ENCODE peak calls at places on chromosome 13, in ten cellular contexts. P is AML-193; B is HCEC 1CT; A is ureter; H is activated CD4-positive, alpha-beta T cell treated with anti-CD3 and anti-CD28 coated beads for 1 hour; E is aorta; U is iPS DF 19.7; L is GM10248; N is GM12891; Z is stimulated activated CD4-positive, alpha-beta T cell treated with anti-CD3 and anti-CD28 coated beads, TNF-alpha, amount 100 ng/mL, for 24 hours. G is an unnamed sample.

GRCh38 chr13:61989984-61990383 is 574.3 kb upstream of the PCDH20 start:
- DNase-seq in P (no peak), B (no peak), A (no peak), H (no peak), E (no peak), U (no peak), L (no peak), N (no peak), Z (no peak), G (no peak)

GRCh38 chr13:107392205-107392604 is 823.1 kb downstream of the LIG4 start:
- DNase-seq in P (no peak), B (no peak), A (no peak), H (no peak), E (no peak), U (no peak), L (no peak), N (no peak), Z (no peak), G (no peak)

GRCh38 chr13:98950705-98951104 is 27.2 kb downstream of the DOCK9 start:
- DNase-seq in P (no peak), B (no peak), A (no peak), H (no peak), E (no peak), U (no peak), L (no peak), N (no peak), Z (no peak), G (no peak)

GRCh38 chr13:77042566-77043177 is 15.7 kb upstream of the FBXL3 start:
- DNase-seq in P (no peak), B (no peak), A (no peak), H (no peak), E (no peak), U (no peak), L (no peak), N (no peak), Z (no peak), G (no peak)

GRCh38 chr13:97391201-97391600 is 42.8 kb upstream of the RAP2A start:
- DNase-seq in P (no peak), B (no peak), A (no peak), H (no peak), E (no peak), U (no peak), L (no peak), N (no peak), Z (no peak), G (peak; percentile 55)

GRCh38 chr13:44790289-44790688 is 199.0 kb downstream of the NUFIP1 start:
- DNase-seq in P (no peak), B (no peak), A (no peak), H (no peak), E (no peak), U (peak; percentile 15), L (no peak), N (no peak), Z (no peak), G (no peak)

GRCh38 chr13:105471683-105472082 is 1063.8 kb downstream of the EFNB2 start:
- DNase-seq in P (no peak), B (no peak), A (no peak), H (no peak), E (no peak), U (no peak), L (no peak), N (no peak), Z (no peak), G (peak; percentile 89)

GRCh38 chr13:97267418-97268059 is 45.4 kb downstream of the MBNL2 start:
- DNase-seq in P (no peak), B (no peak), A (no peak), H (no peak), E (no peak), U (peak; percentile 82), L (no peak), N (no peak), Z (no peak), G (no peak)

GRCh38 chr13:34578917-34579316 is 363.2 kb upstream of the NBEA start:
- DNase-seq in P (no peak), B (no peak), A (no peak), H (no peak), E (no peak), U (no peak), L (no peak), N (no peak), Z (no peak), G (no peak)

GRCh38 chr13:89136678-89137077 is 1465.5 kb downstream of the SLITRK5 start:
- DNase-seq in P (no peak), B (no peak), A (no peak), H (no peak), E (no peak), U (no peak), L (no peak), N (no peak), Z (no peak), G (no peak)

GRCh38 chr13:73603646-73604045 is 530.6 kb downstream of the KLF12 start:
- DNase-seq in P (no peak), B (no peak), A (no peak), H (no peak), E (no peak), U (no peak), L (no peak), N (no peak), Z (no peak), G (no peak)

GRCh38 chr13:40064723-40065122 is 409.3 kb downstream of the COG6 start:
- DNase-seq in P (no peak), B (peak; percentile 76), A (no peak), H (no peak), E (no peak), U (no peak), L (no peak), N (no peak), Z (no peak), G (no peak)

GRCh38 chr13:93561553-93561952 is 334.9 kb downstream of the GPC6 start:
- DNase-seq in P (no peak), B (no peak), A (no peak), H (no peak), E (no peak), U (no peak), L (no peak), N (no peak), Z (no peak), G (no peak)

GRCh38 chr13:48266967-48267639 is 34.1 kb downstream of the ITM2B start:
- DNase-seq in P (no peak), B (no peak), A (no peak), H (no peak), E (no peak), U (no peak), L (no peak), N (no peak), Z (no peak), G (no peak)

GRCh38 chr13:33510350-33510749 is 224.8 kb upstream of the STARD13 start:
- DNase-seq in P (no peak), B (no peak), A (no peak), H (no peak), E (no peak), U (no peak), L (no peak), N (no peak), Z (no peak), G (no peak)

GRCh38 chr13:94553766-94554165 is 42.2 kb downstream of the TGDS start:
- DNase-seq in P (no peak), B (no peak), A (no peak), H (no peak), E (no peak), U (no peak), L (no peak), N (no peak), Z (no peak), G (no peak)

GRCh38 chr13:31912641-31913401 is 118.8 kb upstream of the FRY start:
- DNase-seq in P (no peak), B (no peak), A (no peak), H (no peak), E (no peak), U (no peak), L (no peak), N (no peak), Z (no peak), G (no peak)

GRCh38 chr13:20064128-20064527 is 96.7 kb downstream of the GJA3 start:
- DNase-seq in P (no peak), B (peak; percentile 18), A (no peak), H (no peak), E (no peak), U (no peak), L (no peak), N (no peak), Z (no peak), G (peak; percentile 40)

GRCh38 chr13:30607908-30608307 is 9.8 kb upstream of the USPL1 start:
- DNase-seq in P (peak; percentile 22), B (no peak), A (no peak), H (peak; percentile 47), E (no peak), U (no peak), L (peak; percentile 80), N (peak; percentile 57), Z (peak; percentile 39), G (no peak)

GRCh38 chr13:61162636-61163035 is 253.0 kb downstream of the PCDH20 start:
- DNase-seq in P (no peak), B (no peak), A (no peak), H (no peak), E (no peak), U (no peak), L (no peak), N (no peak), Z (no peak), G (no peak)

GRCh38 chr13:94674609-94675348 is 37.6 kb downstream of the SOX21 start:
- DNase-seq in P (peak; percentile 37), B (peak; percentile 17), A (no peak), H (peak; percentile 15), E (no peak), U (peak; percentile 38), L (peak; percentile 48), N (peak; percentile 37), Z (peak; percentile 32), G (peak; percentile 61)

GRCh38 chr13:94966380-94966779 is 254.0 kb upstream of the SOX21 start:
- DNase-seq in P (no peak), B (no peak), A (no peak), H (no peak), E (no peak), U (no peak), L (no peak), N (no peak), Z (no peak), G (no peak)

GRCh38 chr13:75357576-75358295 is 124.2 kb downstream of the TBC1D4 start:
- DNase-seq in P (peak; percentile 75), B (peak; percentile 84), A (no peak), H (peak; percentile 27), E (no peak), U (peak; percentile 30), L (peak; percentile 67), N (peak; percentile 30), Z (peak; percentile 35), G (peak; percentile 64)

GRCh38 chr13:98652721-98653470 is 76.0 kb upstream of the STK24 start:
- DNase-seq in P (no peak), B (no peak), A (no peak), H (no peak), E (no peak), U (no peak), L (no peak), N (no peak), Z (no peak), G (no peak)

GRCh38 chr13:51919531-51919930 is 57.8 kb downstream of the CCDC70 start:
- DNase-seq in P (no peak), B (no peak), A (no peak), H (no peak), E (no peak), U (no peak), L (no peak), N (no peak), Z (no peak), G (no peak)

GRCh38 chr13:24092108-24092507 is 68.4 kb upstream of the SPATA13 start:
- DNase-seq in P (no peak), B (no peak), A (no peak), H (no peak), E (no peak), U (no peak), L (no peak), N (no peak), Z (no peak), G (no peak)

GRCh38 chr13:76912476-76912875 is 26.3 kb upstream of the KCTD12 start:
- DNase-seq in P (no peak), B (no peak), A (no peak), H (no peak), E (no peak), U (no peak), L (no peak), N (no peak), Z (no peak), G (no peak)

GRCh38 chr13:33874871-33875270 is 56.9 kb downstream of the RFC3 start:
- DNase-seq in P (no peak), B (no peak), A (no peak), H (no peak), E (no peak), U (no peak), L (no peak), N (no peak), Z (no peak), G (peak; percentile 3)